ENCODE peak calls at places on chromosomes 4 and X, in ten cellular contexts. One of them, this sample, is unnamed.

GRCh38 chrX:43552166-43552565 is 103.9 kb upstream of the MAOA start:
- DNase-seq in mucosa of descending colon: peak; percentile 35
- DNase-seq in HL-60: no peak
- DNase-seq in testis: no peak
- DNase-seq in astrocyte of the cerebellum: no peak
- DNase-seq in fibroblast of pulmonary artery: no peak
- DNase-seq in DND-41: no peak
- DNase-seq in endodermal cell: no peak
- DNase-seq in brain microvascular endothelial cell: no peak
- DNase-seq in choroid plexus epithelial cell: no peak
- DNase-seq in this sample: no peak

GRCh38 chrX:100591256-100592051 is 6.7 kb downstream of the TNMD start:
- DNase-seq in choroid plexus epithelial cell: no peak
- DNase-seq in astrocyte of the cerebellum: no peak
- DNase-seq in testis: no peak
- DNase-seq in fibroblast of pulmonary artery: no peak
- DNase-seq in HL-60: no peak
- DNase-seq in brain microvascular endothelial cell: no peak
- DNase-seq in endodermal cell: no peak
- DNase-seq in mucosa of descending colon: no peak
- DNase-seq in DND-41: no peak
- DNase-seq in this sample: no peak

GRCh38 chrX:13898084-13898483 is 81.2 kb upstream of the GPM6B start:
- DNase-seq in testis: peak; percentile 48
- DNase-seq in fibroblast of pulmonary artery: no peak
- DNase-seq in choroid plexus epithelial cell: peak; percentile 48
- DNase-seq in HL-60: no peak
- DNase-seq in brain microvascular endothelial cell: peak; percentile 6
- DNase-seq in mucosa of descending colon: no peak
- DNase-seq in DND-41: no peak
- DNase-seq in astrocyte of the cerebellum: no peak
- DNase-seq in endodermal cell: peak; percentile 64
- DNase-seq in this sample: no peak

GRCh38 chr4:145486603-145487002 is 5.0 kb downstream of the SMAD1 start:
- DNase-seq in choroid plexus epithelial cell: no peak
- DNase-seq in astrocyte of the cerebellum: no peak
- DNase-seq in endodermal cell: no peak
- DNase-seq in testis: no peak
- DNase-seq in brain microvascular endothelial cell: no peak
- DNase-seq in HL-60: no peak
- DNase-seq in fibroblast of pulmonary artery: no peak
- DNase-seq in DND-41: no peak
- DNase-seq in mucosa of descending colon: no peak
- DNase-seq in this sample: no peak

GRCh38 chr4:147139455-147140198 is 194.0 kb upstream of the TTC29 start:
- DNase-seq in brain microvascular endothelial cell: no peak
- DNase-seq in astrocyte of the cerebellum: no peak
- DNase-seq in endodermal cell: no peak
- DNase-seq in choroid plexus epithelial cell: no peak
- DNase-seq in testis: no peak
- DNase-seq in DND-41: no peak
- DNase-seq in HL-60: no peak
- DNase-seq in mucosa of descending colon: no peak
- DNase-seq in fibroblast of pulmonary artery: no peak
- DNase-seq in this sample: no peak

GRCh38 chr4:184250795-184251679 is 33.4 kb upstream of the ENPP6 start:
- DNase-seq in choroid plexus epithelial cell: peak; percentile 77
- DNase-seq in testis: no peak
- DNase-seq in fibroblast of pulmonary artery: peak; percentile 70
- DNase-seq in DND-41: peak; percentile 42
- DNase-seq in endodermal cell: no peak
- DNase-seq in mucosa of descending colon: no peak
- DNase-seq in HL-60: no peak
- DNase-seq in astrocyte of the cerebellum: peak; percentile 22
- DNase-seq in brain microvascular endothelial cell: peak; percentile 20
- DNase-seq in this sample: peak; percentile 20

GRCh38 chr4:48780867-48781219 is 764 bp upstream of the FRYL start:
- DNase-seq in brain microvascular endothelial cell: peak; percentile 11
- DNase-seq in choroid plexus epithelial cell: peak; percentile 57
- DNase-seq in testis: no peak
- DNase-seq in endodermal cell: peak; percentile 50
- DNase-seq in HL-60: peak; percentile 48
- DNase-seq in mucosa of descending colon: peak; percentile 85
- DNase-seq in fibroblast of pulmonary artery: peak; percentile 56
- DNase-seq in astrocyte of the cerebellum: no peak
- DNase-seq in DND-41: peak; percentile 29
- DNase-seq in this sample: no peak

GRCh38 chr4:181952478-181952877 is 290.7 kb upstream of the TENM3 start:
- DNase-seq in astrocyte of the cerebellum: peak; percentile 68
- DNase-seq in choroid plexus epithelial cell: peak; percentile 95
- DNase-seq in DND-41: no peak
- DNase-seq in HL-60: no peak
- DNase-seq in brain microvascular endothelial cell: peak; percentile 89
- DNase-seq in fibroblast of pulmonary artery: peak; percentile 90
- DNase-seq in testis: no peak
- DNase-seq in mucosa of descending colon: peak; percentile 31
- DNase-seq in endodermal cell: no peak
- DNase-seq in this sample: peak; percentile 77

GRCh38 chr4:164648151-164648848 is 105.6 kb upstream of the SMIM31 start:
- DNase-seq in DND-41: no peak
- DNase-seq in fibroblast of pulmonary artery: peak; percentile 8
- DNase-seq in astrocyte of the cerebellum: peak; percentile 52
- DNase-seq in testis: no peak
- DNase-seq in HL-60: no peak
- DNase-seq in endodermal cell: no peak
- DNase-seq in brain microvascular endothelial cell: peak; percentile 37
- DNase-seq in mucosa of descending colon: no peak
- DNase-seq in choroid plexus epithelial cell: peak; percentile 0
- DNase-seq in this sample: peak; percentile 74

GRCh38 chrX:155997436-155997835 is at the start of gene IL9R:
- DNase-seq in testis: no peak
- DNase-seq in astrocyte of the cerebellum: no peak
- DNase-seq in choroid plexus epithelial cell: no peak
- DNase-seq in DND-41: peak; percentile 75
- DNase-seq in endodermal cell: no peak
- DNase-seq in fibroblast of pulmonary artery: no peak
- DNase-seq in brain microvascular endothelial cell: no peak
- DNase-seq in HL-60: no peak
- DNase-seq in mucosa of descending colon: peak; percentile 25
- DNase-seq in this sample: no peak

GRCh38 chr4:26228883-26229282 is 91.9 kb upstream of the RBPJ start:
- DNase-seq in brain microvascular endothelial cell: no peak
- DNase-seq in choroid plexus epithelial cell: no peak
- DNase-seq in astrocyte of the cerebellum: no peak
- DNase-seq in fibroblast of pulmonary artery: no peak
- DNase-seq in DND-41: no peak
- DNase-seq in mucosa of descending colon: no peak
- DNase-seq in HL-60: no peak
- DNase-seq in testis: no peak
- DNase-seq in endodermal cell: no peak
- DNase-seq in this sample: no peak

GRCh38 chr4:128060130-128060619 is 937 bp upstream of the LARP1B start:
- DNase-seq in choroid plexus epithelial cell: peak; percentile 26
- DNase-seq in fibroblast of pulmonary artery: peak; percentile 8
- DNase-seq in testis: no peak
- DNase-seq in mucosa of descending colon: no peak
- DNase-seq in endodermal cell: no peak
- DNase-seq in brain microvascular endothelial cell: no peak
- DNase-seq in HL-60: no peak
- DNase-seq in astrocyte of the cerebellum: no peak
- DNase-seq in DND-41: no peak
- DNase-seq in this sample: no peak

DNA sequence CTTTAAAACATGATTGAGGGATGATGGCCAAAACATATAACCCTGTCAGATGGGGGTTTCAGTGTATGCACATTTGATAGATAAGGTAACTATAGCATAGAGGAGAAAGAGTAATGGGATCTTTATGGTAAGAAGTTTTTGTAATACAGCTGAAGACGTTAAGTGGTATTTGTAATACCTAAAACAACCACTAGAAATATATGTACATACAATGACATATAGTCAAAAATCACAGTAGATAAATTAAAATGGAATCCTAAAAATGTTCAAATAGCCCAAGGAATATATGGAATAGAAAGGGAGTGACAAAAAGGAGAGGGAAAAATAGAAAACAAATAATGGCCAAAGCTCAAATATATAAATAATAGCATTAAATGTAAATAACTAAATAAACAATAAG is 371.3 kb upstream of the FSTL5 start:
- DNase-seq in choroid plexus epithelial cell: no peak
- DNase-seq in mucosa of descending colon: no peak
- DNase-seq in fibroblast of pulmonary artery: no peak
- DNase-seq in HL-60: no peak
- DNase-seq in DND-41: no peak
- DNase-seq in astrocyte of the cerebellum: no peak
- DNase-seq in testis: no peak
- DNase-seq in brain microvascular endothelial cell: no peak
- DNase-seq in endodermal cell: no peak
- DNase-seq in this sample: no peak
- TF ChIP-seq CTCF in choroid plexus epithelial cell: no peak
- TF ChIP-seq CTCF in mucosa of descending colon: no peak
- TF ChIP-seq CTCF in fibroblast of pulmonary artery: no peak
- TF ChIP-seq CTCF in HL-60: no peak
- TF ChIP-seq CTCF in DND-41: no peak
- TF ChIP-seq CTCF in astrocyte of the cerebellum: no peak
- TF ChIP-seq CTCF in testis: peak; percentile 52
- TF ChIP-seq CTCF in brain microvascular endothelial cell: no peak
- TF ChIP-seq CTCF in endodermal cell: peak; percentile 62
- TF ChIP-seq CTCF in this sample: no peak

GRCh38 chr4:169660929-169661328 is 40.6 kb downstream of the CLCN3 start:
- DNase-seq in choroid plexus epithelial cell: no peak
- DNase-seq in endodermal cell: no peak
- DNase-seq in brain microvascular endothelial cell: no peak
- DNase-seq in fibroblast of pulmonary artery: no peak
- DNase-seq in mucosa of descending colon: no peak
- DNase-seq in DND-41: no peak
- DNase-seq in testis: no peak
- DNase-seq in astrocyte of the cerebellum: no peak
- DNase-seq in HL-60: no peak
- DNase-seq in this sample: no peak

GRCh38 chr4:169663402-169663801 is 43.0 kb downstream of the CLCN3 start:
- DNase-seq in DND-41: no peak
- DNase-seq in astrocyte of the cerebellum: no peak
- DNase-seq in mucosa of descending colon: no peak
- DNase-seq in brain microvascular endothelial cell: no peak
- DNase-seq in endodermal cell: no peak
- DNase-seq in HL-60: no peak
- DNase-seq in fibroblast of pulmonary artery: no peak
- DNase-seq in choroid plexus epithelial cell: no peak
- DNase-seq in testis: no peak
- DNase-seq in this sample: no peak

GRCh38 chr4:169659736-169660670 is 39.6 kb downstream of the CLCN3 start:
- DNase-seq in astrocyte of the cerebellum: peak; percentile 96
- DNase-seq in fibroblast of pulmonary artery: peak; percentile 100
- DNase-seq in choroid plexus epithelial cell: peak; percentile 99
- DNase-seq in mucosa of descending colon: peak; percentile 83
- DNase-seq in testis: peak; percentile 93
- DNase-seq in brain microvascular endothelial cell: peak; percentile 99
- DNase-seq in HL-60: peak; percentile 51
- DNase-seq in DND-41: peak; percentile 78
- DNase-seq in endodermal cell: peak; percentile 75
- DNase-seq in this sample: peak; percentile 99

GRCh38 chr4:169663894-169664293 is 43.5 kb downstream of the CLCN3 start:
- DNase-seq in HL-60: no peak
- DNase-seq in endodermal cell: no peak
- DNase-seq in brain microvascular endothelial cell: peak; percentile 36
- DNase-seq in mucosa of descending colon: no peak
- DNase-seq in DND-41: no peak
- DNase-seq in astrocyte of the cerebellum: peak; percentile 3
- DNase-seq in choroid plexus epithelial cell: peak; percentile 30
- DNase-seq in fibroblast of pulmonary artery: peak; percentile 62
- DNase-seq in testis: no peak
- DNase-seq in this sample: peak; percentile 80

GRCh38 chr4:169662226-169662625 is 41.8 kb downstream of the CLCN3 start:
- DNase-seq in HL-60: no peak
- DNase-seq in testis: no peak
- DNase-seq in endodermal cell: no peak
- DNase-seq in mucosa of descending colon: no peak
- DNase-seq in brain microvascular endothelial cell: no peak
- DNase-seq in DND-41: no peak
- DNase-seq in fibroblast of pulmonary artery: no peak
- DNase-seq in astrocyte of the cerebellum: no peak
- DNase-seq in choroid plexus epithelial cell: no peak
- DNase-seq in this sample: no peak
- H3K4me3 ChIP-seq in HL-60: no peak overlapping the region
- H3K4me3 ChIP-seq in testis: peak overlapping the region; percentile 62
- H3K4me3 ChIP-seq in endodermal cell: no peak overlapping the region
- H3K4me3 ChIP-seq in mucosa of descending colon: no peak overlapping the region
- H3K4me3 ChIP-seq in brain microvascular endothelial cell: no peak overlapping the region
- H3K4me3 ChIP-seq in DND-41: no peak overlapping the region
- H3K4me3 ChIP-seq in fibroblast of pulmonary artery: no peak overlapping the region
- H3K4me3 ChIP-seq in astrocyte of the cerebellum: no peak overlapping the region
- H3K4me3 ChIP-seq in choroid plexus epithelial cell: no peak overlapping the region
- H3K4me3 ChIP-seq in this sample: peak overlapping the region; percentile 67

DNA sequence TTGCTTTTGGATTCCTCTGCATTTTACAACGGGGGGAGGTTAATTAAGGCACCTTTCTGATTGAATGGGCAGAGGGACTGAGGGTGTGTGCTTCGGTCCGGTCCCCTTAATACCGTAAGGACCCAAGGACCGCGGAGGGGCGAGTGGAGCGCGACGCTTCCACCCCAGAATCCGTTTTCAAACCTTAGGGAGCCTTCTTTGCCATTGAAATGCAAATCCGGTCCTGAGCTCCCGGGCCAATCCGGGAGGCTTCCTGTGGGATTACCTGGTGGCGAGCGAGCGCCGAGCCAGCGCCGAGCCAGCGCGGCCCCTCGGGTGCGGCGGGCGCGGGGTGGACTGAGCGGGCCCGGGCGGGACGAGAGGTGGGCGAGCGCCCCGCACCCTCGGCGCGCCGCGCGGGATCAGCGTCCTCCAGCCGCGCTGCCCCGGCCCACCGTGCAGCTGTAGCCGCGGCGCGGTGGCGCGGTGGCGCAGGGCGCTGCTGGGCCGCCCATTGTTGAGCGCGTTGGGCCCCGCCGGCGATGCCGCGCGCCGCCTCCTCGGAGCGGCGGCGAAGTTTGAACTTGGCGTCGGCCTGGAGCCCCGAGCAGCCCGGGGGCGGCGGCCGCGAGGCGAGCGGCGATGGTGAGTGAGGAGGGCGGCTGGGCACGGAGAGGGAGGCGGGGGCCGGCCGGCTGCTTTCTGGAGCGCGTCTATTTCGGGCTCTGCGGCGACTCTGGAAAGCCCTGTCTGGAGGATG is 208.7 kb downstream of the SOWAHB start:
- DNase-seq in DND-41: no peak
- DNase-seq in astrocyte of the cerebellum: no peak
- DNase-seq in testis: peak; percentile 38
- DNase-seq in HL-60: no peak
- DNase-seq in endodermal cell: peak; percentile 92
- DNase-seq in choroid plexus epithelial cell: peak; percentile 20
- DNase-seq in mucosa of descending colon: peak; percentile 64
- DNase-seq in fibroblast of pulmonary artery: peak; percentile 30
- DNase-seq in brain microvascular endothelial cell: no peak
- DNase-seq in this sample: no peak
- TF ChIP-seq CTCF in DND-41: no peak
- TF ChIP-seq CTCF in astrocyte of the cerebellum: no peak
- TF ChIP-seq CTCF in testis: no peak
- TF ChIP-seq CTCF in HL-60: no peak
- TF ChIP-seq CTCF in endodermal cell: no peak
- TF ChIP-seq CTCF in choroid plexus epithelial cell: no peak
- TF ChIP-seq CTCF in mucosa of descending colon: no peak
- TF ChIP-seq CTCF in fibroblast of pulmonary artery: no peak
- TF ChIP-seq CTCF in brain microvascular endothelial cell: no peak
- TF ChIP-seq CTCF in this sample: no peak

GRCh38 chrX:17412692-17413091 is 37.7 kb downstream of the NHS start:
- DNase-seq in mucosa of descending colon: no peak
- DNase-seq in choroid plexus epithelial cell: peak; percentile 34
- DNase-seq in HL-60: no peak
- DNase-seq in brain microvascular endothelial cell: peak; percentile 71
- DNase-seq in testis: no peak
- DNase-seq in DND-41: no peak
- DNase-seq in fibroblast of pulmonary artery: peak; percentile 41
- DNase-seq in endodermal cell: no peak
- DNase-seq in astrocyte of the cerebellum: no peak
- DNase-seq in this sample: no peak
- H3K4me3 ChIP-seq in mucosa of descending colon: no peak overlapping the region
- H3K4me3 ChIP-seq in choroid plexus epithelial cell: no peak overlapping the region
- H3K4me3 ChIP-seq in HL-60: no peak overlapping the region
- H3K4me3 ChIP-seq in brain microvascular endothelial cell: no peak overlapping the region
- H3K4me3 ChIP-seq in testis: no peak overlapping the region
- H3K4me3 ChIP-seq in DND-41: no peak overlapping the region
- H3K4me3 ChIP-seq in fibroblast of pulmonary artery: no peak overlapping the region
- H3K4me3 ChIP-seq in endodermal cell: no peak overlapping the region
- H3K4me3 ChIP-seq in astrocyte of the cerebellum: no peak overlapping the region
- H3K4me3 ChIP-seq in this sample: no peak overlapping the region

This sample was measured in retinal pigment epithelial cell.